ENCODE peak calls at places on chromosome 17, in seven cellular contexts. E, Q, L, C, N, O and W are unnamed samples.

GRCh38 chr17:1188812-1189211 is 9.0 kb upstream of the ABR start:
- DNase-seq in E (no peak), Q (no peak), L (no peak), C (no peak), N (no peak), O (no peak), W (no peak)

GRCh38 chr17:305090-305976 is 47.3 kb downstream of the RPH3AL start:
- DNase-seq in E (no peak), Q (no peak), L (no peak), C (no peak), N (no peak), O (no peak), W (no peak)

GRCh38 chr17:44979426-44980273 is 11.5 kb upstream of the C1QL1 start:
- DNase-seq in E (no peak), Q (no peak), L (no peak), C (no peak), N (no peak), O (no peak), W (no peak)

GRCh38 chr17:10628756-10629155 is 28.4 kb downstream of the MYH3 start:
- DNase-seq in E (no peak), Q (peak), L (no peak), C (peak), N (no peak), O (no peak), W (peak)

GRCh38 chr17:31064707-31065106 is 30.1 kb upstream of the NF1 start:
- DNase-seq in E (no peak), Q (no peak), L (no peak), C (no peak), N (no peak), O (no peak), W (no peak)

GRCh38 chr17:31487648-31488263 is 96.3 kb downstream of the RAB11FIP4 start:
- DNase-seq in E (peak), Q (peak), L (no peak), C (peak), N (peak), O (peak), W (peak)

GRCh38 chr17:57809879-57810278 is 40.0 kb downstream of the MRPS23 start:
- DNase-seq in E (no peak), Q (no peak), L (no peak), C (no peak), N (no peak), O (no peak), W (no peak)

GRCh38 chr17:32672701-32673100 is 185.9 kb downstream of the CDK5R1 start:
- DNase-seq in E (no peak), Q (no peak), L (no peak), C (no peak), N (no peak), O (no peak), W (no peak)

GRCh38 chr17:32283745-32284207 is 18.1 kb downstream of the RHBDL3 start:
- DNase-seq in E (no peak), Q (peak), L (no peak), C (no peak), N (no peak), O (no peak), W (no peak)

GRCh38 chr17:82106697-82107305 is 8.8 kb upstream of the FASN start:
- DNase-seq in E (no peak), Q (no peak), L (no peak), C (no peak), N (no peak), O (no peak), W (no peak)

GRCh38 chr17:40411821-40412220 is 5.9 kb downstream of the TOP2A start:
- DNase-seq in E (no peak), Q (no peak), L (no peak), C (no peak), N (no peak), O (no peak), W (no peak)

GRCh38 chr17:55157165-55157564 is 107.6 kb upstream of the HLF start:
- DNase-seq in E (peak), Q (no peak), L (no peak), C (no peak), N (no peak), O (no peak), W (no peak)

GRCh38 chr17:32870969-32871368 is 6.0 kb downstream of the MYO1D start:
- DNase-seq in E (no peak), Q (no peak), L (no peak), C (no peak), N (no peak), O (no peak), W (no peak)

GRCh38 chr17:32504166-32504990 is 17.6 kb downstream of the CDK5R1 start:
- DNase-seq in E (no peak), Q (no peak), L (no peak), C (no peak), N (no peak), O (no peak), W (no peak)

GRCh38 chr17:20092973-20093626 is 83.9 kb downstream of the SPECC1 start:
- DNase-seq in E (no peak), Q (no peak), L (no peak), C (no peak), N (no peak), O (no peak), W (no peak)

GRCh38 chr17:72693147-72693878 is 399.2 kb downstream of the SLC39A11 start:
- DNase-seq in E (no peak), Q (no peak), L (no peak), C (no peak), N (no peak), O (no peak), W (no peak)

GRCh38 chr17:74785981-74786360 is 9.8 kb upstream of the NAT9 start:
- DNase-seq in E (no peak), Q (no peak), L (no peak), C (no peak), N (no peak), O (no peak), W (no peak)

GRCh38 chr17:1829189-1829578 is 518 bp downstream of the SMYD4 start:
- DNase-seq in E (peak), Q (no peak), L (no peak), C (peak), N (no peak), O (no peak), W (peak)

GRCh38 chr17:27582696-27583095 is 48.3 kb upstream of the LGALS9 start:
- DNase-seq in E (no peak), Q (no peak), L (no peak), C (no peak), N (no peak), O (no peak), W (no peak)

GRCh38 chr17:42855048-42855596 is 4.1 kb downstream of the AOC3 start:
- DNase-seq in E (peak), Q (no peak), L (no peak), C (no peak), N (no peak), O (no peak), W (no peak)

GRCh38 chr17:54937018-54937417 is 31.4 kb downstream of the COX11 start:
- DNase-seq in E (no peak), Q (no peak), L (no peak), C (no peak), N (no peak), O (no peak), W (no peak)

GRCh38 chr17:68612923-68613292 is 11.7 kb upstream of the FAM20A start:
- DNase-seq in E (no peak), Q (no peak), L (no peak), C (no peak), N (no peak), O (no peak), W (no peak)

GRCh38 chr17:80992948-80993624 is 1.4 kb downstream of the CHMP6 start:
- DNase-seq in E (no peak), Q (peak), L (no peak), C (no peak), N (no peak), O (no peak), W (no peak)

GRCh38 chr17:45672301-45672700 is 111.8 kb upstream of the CRHR1 start:
- DNase-seq in E (no peak), Q (peak), L (no peak), C (no peak), N (no peak), O (no peak), W (peak)

GRCh38 chr17:35731239-35731931 is at the start of gene RASL10B:
- DNase-seq in E (peak), Q (peak), L (no peak), C (peak), N (no peak), O (no peak), W (peak)

GRCh38 chr17:81821147-81821546 is 11.9 kb downstream of the MCRIP1 start:
- DNase-seq in E (no peak), Q (no peak), L (no peak), C (no peak), N (no peak), O (no peak), W (no peak)

GRCh38 chr17:31299624-31300023 is 2.6 kb upstream of the OMG start:
- DNase-seq in E (no peak), Q (no peak), L (no peak), C (no peak), N (no peak), O (no peak), W (no peak)

GRCh38 chr17:77132411-77133086 is 8.2 kb upstream of the SEC14L1 start:
- DNase-seq in E (no peak), Q (no peak), L (no peak), C (no peak), N (no peak), O (no peak), W (no peak)

GRCh38 chr17:77846531-77847085 is 111.9 kb upstream of the TNRC6C start:
- DNase-seq in E (no peak), Q (no peak), L (no peak), C (no peak), N (no peak), O (no peak), W (no peak)

GRCh38 chr17:64202683-64203430 is 60.2 kb downstream of the TEX2 start:
- DNase-seq in E (peak), Q (no peak), L (no peak), C (no peak), N (no peak), O (no peak), W (no peak)

GRCh38 chr17:77957215-77957868 is 1.2 kb upstream of the TNRC6C start:
- DNase-seq in E (no peak), Q (no peak), L (peak), C (no peak), N (no peak), O (no peak), W (no peak)

GRCh38 chr17:75041656-75042280 is 5.0 kb downstream of the ATP5PD start:
- DNase-seq in E (no peak), Q (no peak), L (no peak), C (no peak), N (no peak), O (no peak), W (no peak)

GRCh38 chr17:34245496-34245895 is 9.6 kb upstream of the CCL2 start:
- DNase-seq in E (no peak), Q (no peak), L (no peak), C (no peak), N (no peak), O (no peak), W (no peak)

GRCh38 chr17:81025756-81026155 is 9.2 kb upstream of the BAIAP2 start:
- DNase-seq in E (no peak), Q (no peak), L (no peak), C (no peak), N (no peak), O (no peak), W (no peak)

GRCh38 chr17:77036841-77037381 is 103.9 kb upstream of the SEC14L1 start:
- DNase-seq in E (no peak), Q (peak), L (no peak), C (no peak), N (no peak), O (no peak), W (no peak)

GRCh38 chr17:3870871-3871306 is 22.0 kb downstream of the CAMKK1 start:
- DNase-seq in E (no peak), Q (peak), L (no peak), C (no peak), N (no peak), O (no peak), W (no peak)

GRCh38 chr17:11274106-11274505 is 33.1 kb downstream of the SHISA6 start:
- DNase-seq in E (no peak), Q (no peak), L (no peak), C (no peak), N (no peak), O (no peak), W (no peak)

GRCh38 chr17:56292628-56293027 is 139.4 kb downstream of the ANKFN1 start:
- DNase-seq in E (no peak), Q (no peak), L (no peak), C (no peak), N (no peak), O (no peak), W (no peak)

GRCh38 chr17:2266045-2266864 is 37.3 kb downstream of the SMG6 start:
- DNase-seq in E (no peak), Q (no peak), L (peak), C (no peak), N (no peak), O (no peak), W (no peak)

DNA sequence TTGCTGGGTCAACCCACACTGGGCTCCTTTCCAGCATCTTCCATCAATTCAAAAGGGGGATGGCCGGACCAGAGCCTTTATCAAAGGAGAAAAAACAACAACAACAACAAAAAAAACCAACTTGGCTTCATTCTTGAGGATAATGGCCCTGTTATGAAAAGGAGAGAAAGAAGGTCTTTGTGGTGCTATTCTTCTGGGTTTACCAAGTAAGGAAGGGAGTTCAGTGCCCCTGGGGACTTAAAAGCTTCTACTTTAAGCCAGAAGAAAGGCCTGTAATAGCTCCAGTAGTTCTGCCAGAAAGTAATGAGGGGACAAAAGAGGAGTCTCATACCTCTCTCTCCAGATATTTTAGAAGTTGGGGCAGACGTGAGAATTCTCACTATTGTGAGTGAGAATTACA is 71.6 kb downstream of the RGS9 start:
- DNase-seq in E (no peak), Q (no peak), L (no peak), C (no peak), N (no peak), O (no peak), W (no peak)
- TF ChIP-seq SP1 in E (no peak), Q (no peak), L (no peak), C (no peak), N (no peak), O (no peak), W (no peak)

GRCh38 chr17:7347630-7348477 is 4.1 kb upstream of the KCTD11 start:
- DNase-seq in E (no peak), Q (no peak), L (no peak), C (no peak), N (no peak), O (no peak), W (no peak)
- TF ChIP-seq SP1 in E (no peak), Q (no peak), L (no peak), C (no peak), N (no peak), O (no peak), W (no peak)

GRCh38 chr17:48539177-48539576 is 5.7 kb downstream of the HOXB2 start:
- DNase-seq in E (no peak), Q (no peak), L (no peak), C (no peak), N (no peak), O (no peak), W (no peak)
- TF ChIP-seq SP1 in E (no peak), Q (no peak), L (no peak), C (no peak), N (no peak), O (no peak), W (no peak)

GRCh38 chr17:79420318-79421243 is 190.3 kb downstream of the RBFOX3 start:
- DNase-seq in E (no peak), Q (peak), L (no peak), C (peak), N (peak), O (no peak), W (no peak)
- TF ChIP-seq SP1 in E (no peak), Q (no peak), L (no peak), C (no peak), N (no peak), O (no peak), W (no peak)

GRCh38 chr17:66354472-66354871 is 52.1 kb downstream of the PRKCA start:
- DNase-seq in E (no peak), Q (no peak), L (no peak), C (no peak), N (no peak), O (no peak), W (no peak)

GRCh38 chr17:66355510-66355909 is 53.1 kb downstream of the PRKCA start:
- DNase-seq in E (no peak), Q (no peak), L (no peak), C (no peak), N (no peak), O (no peak), W (no peak)

GRCh38 chr17:66354981-66355380 is 52.6 kb downstream of the PRKCA start:
- DNase-seq in E (no peak), Q (no peak), L (no peak), C (no peak), N (no peak), O (no peak), W (no peak)

GRCh38 chr17:66351701-66352100 is 49.3 kb downstream of the PRKCA start:
- DNase-seq in E (no peak), Q (no peak), L (no peak), C (no peak), N (no peak), O (no peak), W (no peak)

GRCh38 chr17:66353937-66354401 is 51.6 kb downstream of the PRKCA start:
- DNase-seq in E (no peak), Q (no peak), L (no peak), C (no peak), N (no peak), O (no peak), W (no peak)
- TF ChIP-seq SP1 in E (no peak), Q (no peak), L (no peak), C (no peak), N (no peak), O (no peak), W (no peak)

GRCh38 chr17:8698142-8699050 is 46.2 kb downstream of the CCDC42 start:
- DNase-seq in E (no peak), Q (peak), L (no peak), C (no peak), N (no peak), O (no peak), W (no peak)
- TF ChIP-seq SP1 in E (no peak), Q (no peak), L (no peak), C (no peak), N (no peak), O (no peak), W (no peak)

GRCh38 chr17:50764860-50765259 is 2.5 kb downstream of the ANKRD40CL start:
- DNase-seq in E (no peak), Q (no peak), L (no peak), C (no peak), N (no peak), O (no peak), W (no peak)

GRCh38 chr17:50766222-50767023 is 895 bp downstream of the ANKRD40CL start:
- DNase-seq in E (peak), Q (no peak), L (no peak), C (no peak), N (no peak), O (no peak), W (no peak)

GRCh38 chr17:50763716-50764450 is 3.4 kb downstream of the ANKRD40CL start:
- DNase-seq in E (no peak), Q (no peak), L (no peak), C (no peak), N (no peak), O (no peak), W (no peak)

GRCh38 chr17:50767030-50767429 is 288 bp downstream of the ANKRD40CL start:
- DNase-seq in E (no peak), Q (no peak), L (no peak), C (no peak), N (no peak), O (no peak), W (no peak)

DNA sequence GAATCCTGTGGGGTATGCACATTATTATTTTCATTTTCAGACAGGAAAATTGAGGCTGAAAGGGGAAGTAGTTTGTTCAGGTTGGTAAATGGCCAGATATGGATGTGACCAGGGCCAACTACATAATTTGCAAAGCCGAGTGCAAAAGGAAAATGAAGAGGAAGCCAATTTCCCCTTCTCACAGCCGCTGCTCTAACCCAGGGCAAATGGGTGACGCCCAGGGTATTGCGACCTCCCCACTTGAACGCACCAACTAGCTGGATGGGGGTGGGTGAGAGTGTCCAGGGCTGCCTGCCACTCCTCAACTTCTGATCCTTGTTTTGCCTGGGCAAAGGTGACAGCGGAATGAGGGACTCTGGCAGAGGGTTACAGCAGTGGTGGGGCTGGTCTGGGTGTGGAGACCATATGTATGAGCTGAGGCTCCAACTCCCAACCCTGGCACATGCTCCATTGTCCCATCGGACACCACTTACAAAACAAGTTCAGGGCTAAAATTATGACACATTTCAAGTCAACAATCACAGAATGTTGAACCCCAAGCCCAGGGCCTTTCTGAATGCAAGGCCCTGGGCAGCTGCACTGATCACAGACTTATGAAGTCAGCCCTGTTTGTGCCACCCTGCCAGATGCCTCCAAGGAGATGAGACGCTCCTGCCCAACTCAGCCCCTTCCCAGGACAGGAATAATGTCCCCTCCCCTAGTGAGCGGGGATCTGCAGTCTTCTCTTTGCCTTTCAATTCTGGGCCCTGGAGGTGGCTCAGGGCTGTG is 1.7 kb downstream of the ANKRD40CL start:
- DNase-seq in E (peak), Q (no peak), L (peak), C (no peak), N (no peak), O (no peak), W (no peak)
- TF ChIP-seq SP1 in E (no peak), Q (no peak), L (no peak), C (no peak), N (no peak), O (no peak), W (no peak)

GRCh38 chr17:29643817-29644160 is 21.1 kb upstream of the CORO6 start:
- DNase-seq in E (no peak), Q (no peak), L (no peak), C (no peak), N (no peak), O (no peak), W (no peak)

GRCh38 chr17:29645516-29646051 is 22.9 kb upstream of the CORO6 start:
- DNase-seq in E (no peak), Q (no peak), L (no peak), C (no peak), N (no peak), O (no peak), W (no peak)

GRCh38 chr17:29640981-29641642 is 18.4 kb upstream of the CORO6 start:
- DNase-seq in E (no peak), Q (no peak), L (no peak), C (no peak), N (no peak), O (no peak), W (no peak)

GRCh38 chr17:29642171-29642611 is 19.5 kb upstream of the CORO6 start:
- DNase-seq in E (no peak), Q (no peak), L (no peak), C (peak), N (no peak), O (no peak), W (no peak)

DNA sequence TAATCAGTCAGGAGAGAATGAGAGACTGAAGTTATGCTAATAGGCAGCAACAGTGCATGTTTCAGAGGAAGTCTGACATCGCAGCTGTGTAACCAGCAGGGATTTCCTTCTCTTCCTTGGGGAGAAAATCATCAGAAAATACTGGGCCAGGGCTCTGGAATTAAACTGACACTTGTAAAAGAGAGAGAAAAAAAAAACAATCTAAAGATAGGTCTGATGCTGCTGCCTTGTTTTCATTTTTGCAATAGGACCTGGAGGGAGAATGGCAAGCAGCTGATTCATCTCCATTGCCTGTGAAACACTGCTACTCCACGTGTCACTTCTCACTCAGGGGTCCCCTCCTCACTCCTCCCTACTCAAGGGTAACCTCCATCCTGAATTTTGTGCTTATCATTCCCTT is 17.7 kb upstream of the CORO6 start:
- DNase-seq in E (no peak), Q (no peak), L (no peak), C (no peak), N (no peak), O (no peak), W (no peak)
- TF ChIP-seq SP1 in E (no peak), Q (no peak), L (no peak), C (no peak), N (no peak), O (no peak), W (no peak)